ENCODE peak calls at places on chromosome 11, in ten cellular contexts. E is tibial artery, P is cardiac muscle cell, Q is body of pancreas, Z is Peyer's patch, Y is pancreas, I is heart right ventricle, X is left lung, S is kidney, C is psoas muscle. N is an unnamed sample.

GRCh38 chr11:115324569-115325432 is 179.4 kb downstream of the CADM1 start:
- DNase-seq in E (peak; percentile 21), I (peak; percentile 16), Z (no peak), Q (peak; percentile 31), S (no peak), C (no peak), P (peak; percentile 68), Y (no peak), X (no peak), N (peak; percentile 1)

GRCh38 chr11:58786693-58787092 is 55.0 kb upstream of the GLYAT start:
- DNase-seq in I (no peak), X (no peak), Q (no peak), P (no peak), E (no peak), Y (no peak), Z (no peak), C (no peak), S (no peak), N (no peak)

GRCh38 chr11:14902650-14903350 is 10.8 kb upstream of the CYP2R1 start:
- DNase-seq in Q (no peak), E (no peak), Z (no peak), P (peak; percentile 80), X (no peak), Y (no peak), C (no peak), I (no peak), S (no peak), N (no peak)

GRCh38 chr11:112042161-112042960 is 17.2 kb downstream of the DLAT start:
- DNase-seq in Q (no peak), X (no peak), Z (no peak), I (no peak), S (no peak), C (no peak), Y (no peak), P (peak; percentile 50), E (no peak), N (no peak)

GRCh38 chr11:11895672-11896071 is 53.9 kb downstream of the USP47 start:
- DNase-seq in E (no peak), S (no peak), C (no peak), Z (no peak), Q (no peak), Y (no peak), I (no peak), X (no peak), P (peak; percentile 13), N (no peak)

GRCh38 chr11:79441159-79441875 is 487 bp upstream of the TENM4 start:
- DNase-seq in I (peak; percentile 5), Z (no peak), S (no peak), P (no peak), Y (no peak), Q (no peak), E (no peak), X (no peak), C (no peak), N (peak; percentile 1)

GRCh38 chr11:77542296-77542695 is 47.5 kb upstream of the AQP11 start:
- DNase-seq in S (no peak), Y (no peak), E (no peak), P (peak; percentile 24), C (no peak), Q (no peak), I (no peak), X (no peak), Z (no peak), N (no peak)

GRCh38 chr11:111539426-111540113 is 950 bp upstream of the LAYN start:
- DNase-seq in Z (no peak), Y (no peak), Q (no peak), E (no peak), X (no peak), C (no peak), I (no peak), S (no peak), P (no peak), N (no peak)

DNA sequence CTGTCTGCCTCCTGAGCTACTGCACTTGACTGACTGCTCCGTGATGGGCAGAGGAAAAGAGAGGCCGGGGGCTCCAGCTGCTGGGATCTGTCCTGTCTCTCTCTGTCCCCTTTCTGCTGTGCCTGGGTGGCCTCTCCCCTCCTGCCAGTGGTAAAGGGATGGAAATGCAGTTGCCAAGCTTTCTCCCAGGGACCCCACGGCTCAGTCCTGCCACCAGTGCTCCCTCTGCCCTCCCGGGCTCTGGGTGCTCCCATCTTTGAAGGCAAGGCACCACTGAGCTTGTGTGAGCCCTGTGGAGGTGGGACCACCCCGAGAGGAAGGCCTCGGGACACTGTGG is 32.0 kb downstream of the NADSYN1 start:
- DNase-seq in Y (peak; percentile 30), Q (no peak), Z (no peak), E (no peak), S (no peak), P (no peak), X (no peak), I (no peak), C (no peak), N (no peak)
- H3K36me3 ChIP-seq in Y (no peaks in the 10 kb centered on the region), Q (peaks cover 10% of the 10 kb centered on the region), Z (no peaks in the 10 kb centered on the region), E (peaks cover 86% of the 10 kb centered on the region), S (peaks cover 27% of the 10 kb centered on the region), P (peaks cover 12% of the 10 kb centered on the region), X (peaks cover 4% of the 10 kb centered on the region), I (peaks cover 69% of the 10 kb centered on the region), C (peaks cover 72% of the 10 kb centered on the region), N (peaks cover 40% of the 10 kb centered on the region)

GRCh38 chr11:62603072-62603408 is 1.4 kb upstream of the MTA2 start:
- DNase-seq in P (no peak), Z (no peak), Y (no peak), X (no peak), Q (no peak), E (no peak), I (no peak), C (no peak), S (peak; percentile 77), N (no peak)

GRCh38 chr11:62601114-62601363 is 626 bp downstream of the MTA2 start:
- DNase-seq in Z (no peak), C (no peak), I (peak; percentile 57), Q (peak; percentile 49), S (no peak), P (peak; percentile 41), Y (peak; percentile 77), X (peak; percentile 61), E (peak; percentile 49), N (peak; percentile 74)

GRCh38 chr11:62603771-62604170 is 2.1 kb upstream of the MTA2 start:
- DNase-seq in C (peak; percentile 47), Z (no peak), I (no peak), Q (no peak), X (no peak), E (no peak), Y (no peak), S (no peak), P (no peak), N (no peak)

GRCh38 chr11:62601364-62602140 is at the start of gene MTA2:
- DNase-seq in S (peak; percentile 99), E (peak; percentile 95), X (peak; percentile 96), C (peak; percentile 99), Q (peak; percentile 98), Z (peak; percentile 95), I (peak; percentile 98), Y (peak; percentile 98), P (peak; percentile 99), N (peak; percentile 99)

DNA sequence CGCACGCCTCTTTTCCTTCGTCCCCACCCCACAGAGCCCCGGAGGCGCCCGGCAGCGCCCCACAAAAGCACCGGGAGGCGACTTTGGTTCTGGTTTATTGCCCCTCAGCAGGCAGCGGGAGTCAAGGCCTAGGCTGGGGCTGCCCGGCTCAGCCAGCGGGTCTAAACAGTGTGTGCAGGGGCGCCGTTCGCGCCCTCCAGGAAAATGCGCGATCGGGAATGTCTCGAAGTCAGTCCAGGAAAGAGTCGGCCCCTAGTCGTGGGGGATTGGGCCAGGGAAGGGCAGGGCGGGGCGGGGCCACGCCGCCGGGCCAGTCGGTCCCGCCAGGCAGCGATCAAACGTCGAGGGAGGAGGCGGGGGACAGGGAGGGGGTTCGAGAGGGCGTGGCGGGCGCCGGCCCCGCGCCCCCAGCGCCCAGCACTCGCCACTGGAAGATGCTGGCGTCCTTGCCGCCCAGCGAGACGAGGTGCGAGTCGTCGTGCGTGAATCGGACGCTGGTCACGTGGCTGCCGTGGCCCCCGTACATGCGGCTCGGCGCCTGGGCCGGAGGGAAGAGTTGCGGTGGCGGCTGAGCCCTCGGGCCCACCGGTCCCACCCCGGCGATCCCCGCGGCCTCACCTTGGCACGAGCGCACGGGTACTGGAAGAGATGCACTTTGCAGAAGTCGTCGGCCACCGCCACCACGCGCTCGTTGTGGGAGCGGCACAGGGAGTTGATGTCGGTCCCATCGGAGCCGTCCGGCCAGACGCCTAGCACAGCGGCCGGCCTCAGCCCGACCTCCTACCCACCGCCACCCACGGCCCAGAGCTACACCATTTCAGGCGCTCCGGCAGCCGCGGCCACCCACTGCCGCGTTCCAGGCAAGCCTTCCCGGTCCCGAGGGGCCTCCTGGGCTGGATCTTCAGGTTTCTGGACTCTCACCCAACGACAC is 741 bp upstream of the MTA2 start:
- DNase-seq in E (peak; percentile 86), Q (peak; percentile 78), P (peak; percentile 82), X (peak; percentile 70), S (peak; percentile 93), C (peak; percentile 85), Y (peak; percentile 81), I (peak; percentile 65), Z (peak; percentile 47), N (no peak)
- TF ChIP-seq CTCF in E (peak; percentile 17), Q (peak; percentile 14), P (no peak), X (no peak), S (no peak), C (peak; percentile 23), Y (no peak), I (no peak), Z (no peak), N (no peak)

GRCh38 chr11:3669742-3670183 is 1.4 kb downstream of the CHRNA10 start:
- DNase-seq in C (no peak), I (peak; percentile 34), P (no peak), Q (no peak), S (no peak), E (no peak), X (no peak), Y (no peak), Z (no peak), N (no peak)
- H3K36me3 ChIP-seq in C (peaks cover 90% of the 10 kb centered on the region), I (peaks cover 73% of the 10 kb centered on the region), P (peaks cover 15% of the 10 kb centered on the region), Q (no peaks in the 10 kb centered on the region), S (peaks cover 9% of the 10 kb centered on the region), E (peaks cover 84% of the 10 kb centered on the region), X (peaks cover 3% of the 10 kb centered on the region), Y (peaks cover 5% of the 10 kb centered on the region), Z (no peaks in the 10 kb centered on the region), N (peaks cover 30% of the 10 kb centered on the region)

GRCh38 chr11:119317592-119318239 is 786 bp upstream of the MCAM start:
- DNase-seq in Y (no peak), Q (no peak), I (no peak), S (no peak), Z (no peak), P (peak; percentile 49), C (no peak), E (no peak), X (no peak), N (no peak)

GRCh38 chr11:119316729-119317591 is at the start of gene MCAM:
- DNase-seq in Z (no peak), Q (peak; percentile 41), C (no peak), P (peak; percentile 51), Y (no peak), E (peak; percentile 79), S (peak; percentile 88), I (peak; percentile 62), X (no peak), N (peak; percentile 58)

GRCh38 chr11:119315139-119316016 is 1.6 kb downstream of the MCAM start:
- DNase-seq in X (no peak), P (no peak), Z (peak; percentile 64), E (no peak), Y (no peak), I (peak; percentile 53), Q (peak; percentile 56), S (no peak), C (no peak), N (peak; percentile 55)

GRCh38 chr11:119316017-119316728 is 757 bp downstream of the MCAM start:
- DNase-seq in E (peak; percentile 87), Q (peak; percentile 69), S (peak; percentile 88), I (peak; percentile 65), X (no peak), Z (no peak), P (no peak), Y (no peak), C (peak; percentile 76), N (no peak)

GRCh38 chr11:119314748-119315138 is 2.2 kb downstream of the MCAM start:
- DNase-seq in Y (no peak), X (no peak), I (no peak), Z (no peak), E (no peak), P (no peak), Q (no peak), S (no peak), C (no peak), N (no peak)
- TF ChIP-seq CTCF in Y (no peak), X (no peak), I (no peak), Z (no peak), E (no peak), P (no peak), Q (no peak), S (no peak), C (no peak), N (no peak)

N was measured in GM06990.